ENCODE peak calls at places on chromosomes 5 and 9, in four cellular contexts. M, P, O and V are unnamed samples.
A peak's percentile ranks its signal among the peaks of the same experiment; 100 is the strongest.

GRCh38 chr5:132896685-132897084 is 23.2 kb downstream of the LEAP2 start:
- DNase-seq in M (no peak), P (no peak), O (no peak), V (no peak)

GRCh38 chr9:125189011-125189360 is 617 bp downstream of the PPP6C start:
- DNase-seq in M (peak; percentile 25), P (peak; percentile 41), O (peak; percentile 38), V (peak; percentile 54)

GRCh38 chr5:137286025-137286610 is 213.0 kb downstream of the SPOCK1 start:
- DNase-seq in O (no peak), M (no peak), P (no peak), V (no peak)

GRCh38 chr9:109232449-109232848 is 65.4 kb upstream of the FRRS1L start:
- DNase-seq in M (no peak), O (no peak), P (no peak), V (no peak)

GRCh38 chr9:127004946-127005769 is 90.6 kb downstream of the RALGPS1 start:
- DNase-seq in O (no peak), P (no peak), M (peak; percentile 32), V (no peak)

GRCh38 chr5:135376961-135377621 is 21.9 kb downstream of the MACROH2A1 start:
- DNase-seq in M (no peak), O (no peak), P (no peak), V (no peak)

GRCh38 chr9:123097709-123098459 is 64.4 kb downstream of the GPR21 start:
- DNase-seq in P (no peak), O (no peak), M (no peak), V (no peak)

GRCh38 chr9:34701023-34701768 is 8.7 kb downstream of the CCL21 start:
- DNase-seq in M (peak; percentile 61), O (peak; percentile 45), P (peak; percentile 82), V (peak; percentile 85)

GRCh38 chr9:88604836-88605499 is 70.0 kb downstream of the NXNL2 start:
- DNase-seq in O (no peak), P (no peak), M (no peak), V (no peak)

DNA sequence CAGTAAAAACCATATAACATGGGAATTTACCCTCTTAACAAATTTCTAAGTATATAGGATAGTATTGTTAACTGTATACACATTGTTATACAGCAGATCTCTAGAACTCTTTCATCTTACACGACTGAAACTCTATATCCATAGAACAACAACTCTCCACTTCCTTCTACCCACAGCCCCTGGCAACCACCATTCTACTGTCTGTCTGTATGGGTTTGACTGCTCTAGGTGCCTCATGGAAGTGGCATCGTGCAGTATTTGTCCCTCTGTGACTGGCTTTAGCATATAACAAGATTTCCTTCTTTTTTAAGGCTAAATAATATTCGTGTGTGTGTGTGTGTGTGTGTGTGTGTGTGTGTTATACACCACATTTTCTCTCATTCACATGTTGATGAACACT is 100.7 kb downstream of the ZNF462 start:
- DNase-seq in O (no peak), P (no peak), M (no peak), V (no peak)
- H3K27ac ChIP-seq in O (peak overlapping the region; percentile 48), P (no peak overlapping the region), M (no peak overlapping the region), V (no peak overlapping the region)

GRCh38 chr9:96419691-96419969 is 1.5 kb upstream of the ZNF367 start:
- DNase-seq in P (no peak), M (no peak), O (no peak), V (no peak)

GRCh38 chr9:96418074-96418919 is at the start of gene ZNF367:
- DNase-seq in O (peak; percentile 98), P (peak; percentile 97), M (peak; percentile 90), V (peak; percentile 96)

GRCh38 chr9:96417051-96417586 is 1.1 kb downstream of the ZNF367 start:
- DNase-seq in M (peak; percentile 88), P (peak; percentile 95), O (peak; percentile 86), V (peak; percentile 93)

GRCh38 chr9:96418920-96419690 is 935 bp upstream of the ZNF367 start:
- DNase-seq in M (peak; percentile 46), O (peak; percentile 65), P (peak; percentile 82), V (peak; percentile 66)

GRCh38 chr9:96417610-96418073 is 528 bp downstream of the ZNF367 start:
- DNase-seq in P (peak; percentile 28), O (peak; percentile 16), M (no peak), V (no peak)
- H3K27ac ChIP-seq in P (peak overlapping the region; percentile 100), O (peak overlapping the region; percentile 99), M (peak overlapping the region; percentile 82), V (peak overlapping the region; percentile 95)

GRCh38 chr5:41334221-41334620 is 120.9 kb upstream of the C6 start:
- DNase-seq in P (no peak), O (no peak), M (no peak), V (no peak)
- H3K27ac ChIP-seq in P (no peak overlapping the region), O (no peak overlapping the region), M (no peak overlapping the region), V (no peak overlapping the region)

GRCh38 chr5:72486371-72486770 is 20.8 kb downstream of the ZNF366 start:
- DNase-seq in O (no peak), P (no peak), M (no peak), V (no peak)

GRCh38 chr5:72482046-72482445 is 25.2 kb downstream of the ZNF366 start:
- DNase-seq in O (no peak), P (no peak), M (no peak), V (no peak)

GRCh38 chr5:72480836-72481235 is 26.4 kb downstream of the ZNF366 start:
- DNase-seq in O (peak; percentile 77), M (no peak), P (no peak), V (no peak)

GRCh38 chr5:72487151-72487550 is 20.1 kb downstream of the ZNF366 start:
- DNase-seq in P (no peak), O (no peak), M (no peak), V (no peak)

GRCh38 chr5:72485366-72486052 is 21.7 kb downstream of the ZNF366 start:
- DNase-seq in O (peak; percentile 63), P (no peak), M (no peak), V (no peak)
- H3K27ac ChIP-seq in O (peak overlapping the region; percentile 51), P (no peak overlapping the region), M (no peak overlapping the region), V (no peak overlapping the region)

GRCh38 chr5:107594253-107595045 is 76.3 kb downstream of the EFNA5 start:
- DNase-seq in M (no peak), O (peak; percentile 28), P (peak; percentile 49), V (no peak)

GRCh38 chr5:107593009-107593408 is 77.7 kb downstream of the EFNA5 start:
- DNase-seq in M (no peak), P (no peak), O (no peak), V (no peak)

GRCh38 chr5:107598958-107599357 is 71.8 kb downstream of the EFNA5 start:
- DNase-seq in P (no peak), O (no peak), M (no peak), V (no peak)

GRCh38 chr5:107601076-107601475 is 69.7 kb downstream of the EFNA5 start:
- DNase-seq in O (no peak), P (no peak), M (no peak), V (no peak)

GRCh38 chr5:107597803-107598202 is 72.9 kb downstream of the EFNA5 start:
- DNase-seq in P (no peak), M (no peak), O (no peak), V (no peak)
- H3K27ac ChIP-seq in P (no peak overlapping the region), M (no peak overlapping the region), O (no peak overlapping the region), V (no peak overlapping the region)